ENCODE peak calls at places on chromosome 11, in ten cellular contexts. L is RWPE2; Z is HCT116; R is nephron progenitor cell; M is omental fat pad; Q is endothelial cell of umbilical vein; E is CD8-positive, alpha-beta T cell; N is activated CD8-positive, alpha-beta T cell treated with anti-CD3 and anti-CD28 coated beads for 36 hours; V is hepatocyte; T is bronchial epithelial cell. P is an unnamed sample.

GRCh38 chr11:120134931-120135228 is 3.0 kb downstream of the TRIM29 start:
- DNase-seq in L (peak; percentile 31), Z (no peak), R (no peak), M (peak; percentile 18), Q (no peak), E (no peak), N (no peak), V (no peak), T (no peak), P (peak; percentile 14)

GRCh38 chr11:130131957-130132850 is 27.4 kb upstream of the ST14 start:
- DNase-seq in L (no peak), Z (peak; percentile 53), R (peak; percentile 38), M (no peak), Q (peak; percentile 83), E (peak; percentile 37), N (peak; percentile 62), V (peak; percentile 83), T (peak; percentile 70), P (no peak)

GRCh38 chr11:69312418-69313399 is 18.8 kb downstream of the MYEOV start:
- DNase-seq in L (peak; percentile 40), Z (no peak), R (no peak), M (no peak), Q (peak; percentile 61), E (no peak), N (no peak), V (no peak), T (no peak), P (peak; percentile 79)

GRCh38 chr11:45171550-45171949 is 25.1 kb downstream of the PRDM11 start:
- DNase-seq in L (no peak), Z (no peak), R (no peak), M (no peak), Q (no peak), E (no peak), N (no peak), V (no peak), T (no peak), P (no peak)

GRCh38 chr11:22703040-22703439 is 36.6 kb downstream of the GAS2 start:
- DNase-seq in L (no peak), Z (peak; percentile 28), R (peak; percentile 7), M (no peak), Q (peak; percentile 93), E (no peak), N (peak; percentile 50), V (peak; percentile 90), T (peak; percentile 94), P (no peak)

GRCh38 chr11:42524534-42525227 is 787.1 kb upstream of the API5 start:
- DNase-seq in L (no peak), Z (no peak), R (peak; percentile 73), M (no peak), Q (peak; percentile 72), E (no peak), N (peak; percentile 28), V (peak; percentile 85), T (peak; percentile 47), P (peak; percentile 41)

GRCh38 chr11:85756401-85757200 is 54.3 kb downstream of the SYTL2 start:
- DNase-seq in L (no peak), Z (no peak), R (no peak), M (no peak), Q (no peak), E (peak; percentile 71), N (peak; percentile 63), V (no peak), T (peak; percentile 55), P (no peak)

GRCh38 chr11:20000022-20000392 is 160.3 kb downstream of the DBX1 start:
- DNase-seq in L (no peak), Z (no peak), R (no peak), M (no peak), Q (no peak), E (no peak), N (no peak), V (no peak), T (no peak), P (no peak)

GRCh38 chr11:114208371-114208770 is 87.8 kb upstream of the NNMT start:
- DNase-seq in L (no peak), Z (no peak), R (no peak), M (no peak), Q (no peak), E (peak; percentile 40), N (peak; percentile 36), V (no peak), T (peak; percentile 44), P (no peak)

GRCh38 chr11:125393331-125393730 is 102.7 kb downstream of the FEZ1 start:
- DNase-seq in L (no peak), Z (no peak), R (no peak), M (no peak), Q (no peak), E (no peak), N (no peak), V (no peak), T (no peak), P (no peak)
- TF ChIP-seq CTCF in L (peak; percentile 9), Z (peak; percentile 20), R (no peak), M (no peak), Q (no peak), E (no peak), N (no peak), V (no peak), T (no peak), P (no peak)

GRCh38 chr11:64008283-64008931 is 22.2 kb downstream of the OTUB1 start:
- DNase-seq in L (no peak), Z (no peak), R (no peak), M (no peak), Q (no peak), E (no peak), N (no peak), V (no peak), T (no peak), P (no peak)

GRCh38 chr11:64007629-64008282 is 21.5 kb downstream of the OTUB1 start:
- DNase-seq in L (no peak), Z (peak; percentile 54), R (peak; percentile 73), M (peak; percentile 30), Q (peak; percentile 45), E (no peak), N (peak; percentile 8), V (peak; percentile 85), T (no peak), P (peak; percentile 56)

GRCh38 chr11:64010783-64011182 is 24.5 kb downstream of the OTUB1 start:
- DNase-seq in L (no peak), Z (no peak), R (no peak), M (no peak), Q (no peak), E (no peak), N (no peak), V (no peak), T (no peak), P (no peak)

GRCh38 chr11:64009710-64010109 is 23.5 kb downstream of the OTUB1 start:
- DNase-seq in L (no peak), Z (no peak), R (no peak), M (no peak), Q (no peak), E (no peak), N (no peak), V (no peak), T (no peak), P (no peak)

GRCh38 chr11:64009234-64009633 is 23.0 kb downstream of the OTUB1 start:
- DNase-seq in L (no peak), Z (no peak), R (no peak), M (no peak), Q (no peak), E (no peak), N (no peak), V (no peak), T (no peak), P (no peak)
- TF ChIP-seq CTCF in L (no peak), Z (no peak), R (no peak), M (no peak), Q (no peak), E (no peak), N (no peak), V (no peak), T (no peak), P (no peak)

GRCh38 chr11:14906614-14907392 is 14.8 kb upstream of the CYP2R1 start:
- DNase-seq in L (no peak), Z (no peak), R (no peak), M (no peak), Q (no peak), E (no peak), N (peak; percentile 12), V (peak; percentile 8), T (no peak), P (no peak)

GRCh38 chr11:14902650-14903350 is 10.8 kb upstream of the CYP2R1 start:
- DNase-seq in L (no peak), Z (no peak), R (no peak), M (no peak), Q (peak; percentile 83), E (no peak), N (no peak), V (no peak), T (peak; percentile 82), P (no peak)

GRCh38 chr11:14907411-14908213 is 15.6 kb upstream of the CYP2R1 start:
- DNase-seq in L (no peak), Z (no peak), R (peak; percentile 81), M (peak; percentile 87), Q (peak; percentile 42), E (peak; percentile 79), N (peak; percentile 93), V (peak; percentile 79), T (no peak), P (peak; percentile 61)

GRCh38 chr11:14904745-14905103 is 12.7 kb upstream of the CYP2R1 start:
- DNase-seq in L (no peak), Z (no peak), R (peak; percentile 35), M (peak; percentile 67), Q (peak; percentile 43), E (peak; percentile 75), N (peak; percentile 88), V (peak; percentile 68), T (no peak), P (peak; percentile 67)

DNA sequence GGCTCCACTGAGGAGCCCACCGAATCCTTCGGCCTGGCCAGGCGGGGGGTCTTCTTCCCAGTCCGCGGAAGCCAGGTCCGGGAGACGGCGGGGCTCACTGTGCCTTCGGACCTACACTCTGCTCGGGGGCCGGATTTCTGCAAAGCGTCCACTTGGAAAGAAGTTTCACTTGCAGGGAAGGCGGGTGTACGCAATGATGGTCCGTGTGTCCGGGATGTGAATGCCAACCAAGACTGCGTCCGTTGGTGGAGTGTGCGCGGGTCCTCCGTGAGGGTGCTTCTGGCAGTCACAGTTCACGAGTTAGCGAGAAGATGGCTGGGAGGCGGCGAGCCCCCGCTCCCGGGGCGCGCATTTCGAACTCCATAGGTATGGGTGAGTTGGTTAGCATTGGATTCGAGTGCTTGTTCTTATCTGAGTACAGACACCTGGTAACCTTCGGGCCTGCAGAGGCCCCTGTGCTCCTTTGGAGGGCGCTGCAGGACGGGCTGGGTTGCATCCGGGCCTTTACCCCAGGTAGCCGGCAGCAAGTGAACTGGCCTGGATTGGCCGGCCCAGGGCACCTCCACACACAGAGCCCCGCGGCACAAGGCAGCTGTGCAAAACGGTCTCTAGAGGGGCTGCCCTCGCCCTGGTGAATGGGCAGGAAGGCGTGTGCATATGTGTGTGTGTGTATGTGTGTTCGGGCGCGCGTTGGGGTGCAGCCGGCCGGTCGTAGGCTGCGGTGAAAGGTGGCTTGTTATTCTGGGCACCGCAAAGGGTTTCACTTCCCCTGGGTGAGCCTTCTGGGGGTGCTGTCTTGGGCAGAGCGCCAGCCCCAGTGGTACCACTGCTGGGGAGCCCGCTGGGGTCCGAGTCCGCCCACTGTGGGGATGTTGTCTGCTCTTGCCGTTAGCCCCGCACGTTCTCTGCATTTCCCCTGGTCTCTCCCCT is 13.3 kb upstream of the CYP2R1 start:
- DNase-seq in L (no peak), Z (no peak), R (no peak), M (no peak), Q (peak; percentile 44), E (peak; percentile 83), N (peak; percentile 86), V (peak; percentile 58), T (no peak), P (no peak)
- TF ChIP-seq CTCF in L (peak; percentile 29), Z (no peak), R (no peak), M (no peak), Q (peak; percentile 71), E (peak; percentile 69), N (peak; percentile 77), V (peak; percentile 18), T (peak; percentile 35), P (no peak)

GRCh38 chr11:27124514-27125264 is 84.1 kb downstream of the BBOX1 start:
- DNase-seq in L (no peak), Z (no peak), R (no peak), M (no peak), Q (no peak), E (no peak), N (no peak), V (no peak), T (peak; percentile 61), P (no peak)
- TF ChIP-seq CTCF in L (peak; percentile 60), Z (no peak), R (no peak), M (no peak), Q (no peak), E (no peak), N (no peak), V (peak; percentile 36), T (peak; percentile 31), P (no peak)

P was measured in lower leg skin.